ENCODE peak calls at places on chromosomes 13 and 19, in six cellular contexts. G is OCI-LY7; U is heart left ventricle; S is cardiac muscle cell; E is BE2C; M is CD8-positive, alpha-beta T cell. Y is an unnamed sample. For H3K9me3, the result is how much of the 10 kb centered on the place peaks cover.

GRCh38 chr19:2221918-2222317 is 14.2 kb downstream of the PLEKHJ1 start:
- DNase-seq in G (no peak), U (no peak), S (no peak), E (peak), M (no peak), Y (no peak)

GRCh38 chr13:89294115-89294867 is 1623.1 kb downstream of the SLITRK5 start:
- DNase-seq in G (no peak), U (no peak), S (no peak), E (no peak), M (no peak), Y (no peak)

GRCh38 chr13:43763143-43763759 is 23.5 kb downstream of the ENOX1 start:
- DNase-seq in G (no peak), U (no peak), S (no peak), E (no peak), M (no peak), Y (no peak)

GRCh38 chr19:44891016-44891882 is at the start of gene TOMM40:
- DNase-seq in G (peak), U (no peak), S (no peak), E (no peak), M (peak), Y (peak)

GRCh38 chr19:17739121-17739875 is 12.0 kb upstream of the FCHO1 start:
- DNase-seq in G (peak), U (peak), S (peak), E (peak), M (no peak), Y (no peak)

GRCh38 chr19:28393574-28394336 is 819.2 kb downstream of the UQCRFS1 start:
- DNase-seq in G (peak), U (no peak), S (no peak), E (no peak), M (no peak), Y (no peak)

GRCh38 chr19:13100031-13100588 is 2.5 kb downstream of the LYL1 start:
- DNase-seq in G (peak), U (no peak), S (no peak), E (no peak), M (peak), Y (no peak)

GRCh38 chr19:52171321-52172169 is at the start of gene ZNF836:
- DNase-seq in G (peak), U (peak), S (peak), E (peak), M (peak), Y (peak)

GRCh38 chr19:52734340-52734892 is 428 bp downstream of the ZNF611 start:
- DNase-seq in G (no peak), U (peak), S (peak), E (peak), M (no peak), Y (peak)

GRCh38 chr13:48892311-48892710 is 83.4 kb upstream of the FNDC3A start:
- DNase-seq in G (no peak), U (no peak), S (peak), E (no peak), M (no peak), Y (no peak)

GRCh38 chr13:111328803-111329410 is 8.5 kb downstream of the TEX29 start:
- DNase-seq in G (no peak), U (no peak), S (no peak), E (no peak), M (no peak), Y (no peak)

GRCh38 chr19:11905928-11906327 is 18.3 kb downstream of the ZNF69 start:
- DNase-seq in G (no peak), U (no peak), S (no peak), E (no peak), M (no peak), Y (no peak)

GRCh38 chr13:33611016-33611805 is 206.7 kb upstream of the RFC3 start:
- DNase-seq in G (no peak), U (peak), S (peak), E (no peak), M (no peak), Y (no peak)

GRCh38 chr13:36758345-36758744 is 60.7 kb upstream of the RFXAP start:
- DNase-seq in G (no peak), U (no peak), S (no peak), E (peak), M (no peak), Y (no peak)

GRCh38 chr13:43348397-43348796 is 325.0 kb downstream of the DNAJC15 start:
- DNase-seq in G (no peak), U (no peak), S (no peak), E (no peak), M (no peak), Y (no peak)

GRCh38 chr19:6753178-6754031 is 13.8 kb downstream of the SH2D3A start:
- DNase-seq in G (peak), U (peak), S (peak), E (peak), M (peak), Y (peak)

GRCh38 chr13:102948006-102948405 is 102.2 kb downstream of the ERCC5 start:
- DNase-seq in G (no peak), U (no peak), S (peak), E (no peak), M (no peak), Y (no peak)

GRCh38 chr13:32142956-32143375 is 111.4 kb downstream of the FRY start:
- DNase-seq in G (no peak), U (no peak), S (peak), E (no peak), M (no peak), Y (no peak)

GRCh38 chr19:33687761-33688656 is 66.3 kb downstream of the CHST8 start:
- DNase-seq in G (no peak), U (no peak), S (no peak), E (no peak), M (no peak), Y (no peak)

GRCh38 chr19:6527893-6528543 is 2.8 kb upstream of the TNFSF9 start:
- DNase-seq in G (peak), U (no peak), S (no peak), E (no peak), M (no peak), Y (no peak)

GRCh38 chr19:13139633-13140311 is 10.4 kb downstream of the STX10 start:
- DNase-seq in G (no peak), U (no peak), S (no peak), E (no peak), M (no peak), Y (no peak)

GRCh38 chr19:34960103-34960805 is 3.8 kb downstream of the ZNF792 start:
- DNase-seq in G (no peak), U (no peak), S (peak), E (no peak), M (no peak), Y (no peak)

GRCh38 chr13:60679928-60680693 is 283.1 kb downstream of the TDRD3 start:
- DNase-seq in G (no peak), U (no peak), S (peak), E (no peak), M (no peak), Y (no peak)

GRCh38 chr13:54373211-54373610 is 1344.6 kb downstream of the OLFM4 start:
- DNase-seq in G (no peak), U (no peak), S (no peak), E (no peak), M (no peak), Y (no peak)

GRCh38 chr13:97238432-97238831 is 16.3 kb downstream of the MBNL2 start:
- DNase-seq in G (no peak), U (no peak), S (no peak), E (no peak), M (no peak), Y (no peak)

GRCh38 chr13:31111136-31111535 is 50.6 kb downstream of the HSPH1 start:
- DNase-seq in G (no peak), U (no peak), S (peak), E (no peak), M (no peak), Y (no peak)

GRCh38 chr19:15841875-15842569 is 26.6 kb upstream of the OR10H1 start:
- DNase-seq in G (no peak), U (no peak), S (no peak), E (no peak), M (no peak), Y (no peak)

GRCh38 chr13:76683854-76684253 is 202.4 kb downstream of the KCTD12 start:
- DNase-seq in G (no peak), U (no peak), S (no peak), E (no peak), M (no peak), Y (no peak)

GRCh38 chr13:91817250-91817649 is 418.8 kb downstream of the GPC5 start:
- DNase-seq in G (no peak), U (no peak), S (peak), E (no peak), M (no peak), Y (no peak)

GRCh38 chr19:18017275-18018083 is 9.5 kb downstream of the ARRDC2 start:
- DNase-seq in G (no peak), U (peak), S (no peak), E (no peak), M (no peak), Y (no peak)

GRCh38 chr19:33344210-33344609 is 29.3 kb upstream of the CEBPG start:
- DNase-seq in G (no peak), U (no peak), S (peak), E (no peak), M (no peak), Y (no peak)

GRCh38 chr13:114062754-114063153 is 69.7 kb downstream of the RASA3 start:
- DNase-seq in G (no peak), U (peak), S (peak), E (no peak), M (no peak), Y (no peak)

GRCh38 chr19:40716031-40716654 is 543 bp downstream of the COQ8B start:
- DNase-seq in G (peak), U (no peak), S (no peak), E (peak), M (peak), Y (no peak)

GRCh38 chr13:101523732-101524131 is 71.3 kb downstream of the ITGBL1 start:
- DNase-seq in G (no peak), U (peak), S (peak), E (no peak), M (no peak), Y (no peak)

GRCh38 chr13:33053397-33054066 is 37.3 kb downstream of the KL start:
- DNase-seq in G (no peak), U (no peak), S (no peak), E (no peak), M (no peak), Y (no peak)

GRCh38 chr19:11164879-11165406 is 9.4 kb upstream of the SPC24 start:
- DNase-seq in G (no peak), U (peak), S (peak), E (no peak), M (no peak), Y (no peak)

GRCh38 chr19:1087813-1088418 is 7.3 kb downstream of the POLR2E start:
- DNase-seq in G (peak), U (no peak), S (no peak), E (no peak), M (no peak), Y (no peak)

GRCh38 chr19:33578697-33579096 is 43.1 kb upstream of the CHST8 start:
- DNase-seq in G (no peak), U (no peak), S (no peak), E (no peak), M (no peak), Y (no peak)

GRCh38 chr19:38018694-38019426 is 111.9 kb downstream of the SIPA1L3 start:
- DNase-seq in G (no peak), U (no peak), S (no peak), E (no peak), M (no peak), Y (no peak)

GRCh38 chr19:50060107-50060506 is 34.3 kb downstream of the ZNF473 start:
- DNase-seq in G (no peak), U (no peak), S (no peak), E (no peak), M (no peak), Y (no peak)
- H3K9me3 ChIP-seq in G (under half), U (under half), S (under half), E (under half), M (under half), Y (under half)

DNA sequence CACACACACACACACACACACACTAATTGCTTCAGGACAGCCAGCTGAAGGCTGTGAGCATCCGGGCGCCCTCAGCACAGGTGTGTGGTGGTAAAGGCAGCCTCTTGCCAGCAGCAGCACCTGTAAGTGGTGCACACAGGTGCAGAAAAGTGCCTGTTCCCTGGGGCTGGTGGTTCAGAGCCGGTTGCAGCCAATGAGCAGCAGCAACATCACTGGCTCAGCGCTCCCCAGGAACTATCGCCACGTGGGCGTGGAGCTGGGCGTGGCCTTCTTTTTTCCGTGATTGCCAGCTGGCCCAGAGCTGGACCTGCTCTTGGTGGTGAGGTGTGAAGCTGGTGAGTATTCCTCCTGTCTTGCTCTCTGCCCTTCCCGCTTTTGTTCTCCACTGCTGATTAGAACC is at the start of gene NLRP5:
- DNase-seq in G (peak), U (no peak), S (no peak), E (no peak), M (no peak), Y (no peak)
- H3K9me3 ChIP-seq in G (under half), U (under half), S (under half), E (under half), M (under half), Y (under half)

GRCh38 chr19:24177686-24178085 is 90.7 kb downstream of the ZNF254 start:
- DNase-seq in G (no peak), U (no peak), S (no peak), E (no peak), M (no peak), Y (no peak)
- H3K9me3 ChIP-seq in G (under half), U (under half), S (under half), E (under half), M (under half), Y (under half)

GRCh38 chr19:54551293-54551692 is 22.3 kb upstream of the LILRA2 start:
- DNase-seq in G (no peak), U (no peak), S (no peak), E (no peak), M (no peak), Y (no peak)
- H3K9me3 ChIP-seq in G (under half), U (under half), S (under half), E (under half), M (under half), Y (under half)